ENCODE peak calls at places on chromosomes 1 and 21, in five cellular contexts. A, F, Y, T and K are unnamed samples.
A peak's percentile ranks its signal among the peaks of the same experiment; 100 is the strongest.

GRCh38 chr1:101207891-101208290 is 28.9 kb upstream of the S1PR1 start:
- DNase-seq in A (no peak), F (peak; percentile 25), Y (no peak), T (no peak), K (no peak)

GRCh38 chr1:205312866-205313680 is 8.5 kb downstream of the NUAK2 start:
- DNase-seq in A (no peak), F (no peak), Y (no peak), T (no peak), K (no peak)

GRCh38 chr1:174884001-174884400 is 115.7 kb upstream of the CACYBP start:
- DNase-seq in A (no peak), F (no peak), Y (no peak), T (no peak), K (no peak)

GRCh38 chr1:232868793-232869491 is 63.7 kb downstream of the MAP10 start:
- DNase-seq in A (no peak), F (peak; percentile 88), Y (no peak), T (peak; percentile 69), K (no peak)

GRCh38 chr21:45504021-45504515 is 38.2 kb downstream of the SLC19A1 start:
- DNase-seq in A (no peak), F (no peak), Y (no peak), T (no peak), K (no peak)

GRCh38 chr1:102897537-102897936 is 210.8 kb downstream of the COL11A1 start:
- DNase-seq in A (no peak), F (peak; percentile 47), Y (no peak), T (no peak), K (no peak)

GRCh38 chr1:8373547-8374270 is 55.8 kb downstream of the SLC45A1 start:
- DNase-seq in A (no peak), F (peak; percentile 56), Y (no peak), T (peak; percentile 69), K (no peak)

GRCh38 chr1:115865704-115866380 is 24.9 kb upstream of the NHLH2 start:
- DNase-seq in A (no peak), F (no peak), Y (no peak), T (no peak), K (no peak)

GRCh38 chr1:168989985-168990384 is 116.5 kb upstream of the ATP1B1 start:
- DNase-seq in A (no peak), F (no peak), Y (no peak), T (no peak), K (no peak)

GRCh38 chr1:150187560-150187931 is 37.8 kb downstream of the PLEKHO1 start:
- DNase-seq in A (no peak), F (no peak), Y (no peak), T (no peak), K (no peak)
- TF ChIP-seq CTCF in A (peak; percentile 33), F (no peak), Y (no peak), T (no peak), K (no peak)

DNA sequence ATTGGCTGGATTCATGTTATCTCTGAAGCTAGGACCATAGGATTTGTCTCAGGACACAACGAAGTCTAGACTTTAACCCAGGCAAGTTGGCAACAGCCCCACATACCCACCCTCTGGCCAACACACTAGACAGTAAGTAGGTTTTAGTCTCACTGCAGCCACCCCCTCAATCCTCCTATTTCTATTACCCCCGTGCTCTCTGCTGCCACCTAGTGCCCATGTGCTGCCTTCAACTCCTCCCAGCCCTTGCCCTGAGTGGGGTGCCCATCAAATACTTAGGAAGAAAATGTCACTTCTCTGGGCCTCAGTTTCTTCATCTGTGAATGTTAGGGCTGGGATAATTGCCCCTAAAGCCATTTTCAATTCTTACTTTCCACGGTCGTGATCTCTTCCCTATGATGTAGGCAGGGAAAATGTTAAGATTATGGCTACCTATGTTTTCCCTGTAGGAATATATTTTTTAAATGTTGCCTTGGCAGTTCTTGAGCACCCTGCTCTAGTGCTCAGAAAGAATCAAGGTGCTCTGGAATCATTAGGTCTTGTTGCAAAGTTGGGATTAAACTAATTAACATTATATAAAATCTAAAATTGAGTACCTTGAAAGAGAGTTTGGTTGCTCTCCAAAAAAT is 213.0 kb downstream of the LMX1A start:
- DNase-seq in A (no peak), F (peak; percentile 24), Y (no peak), T (no peak), K (peak; percentile 16)
- TF ChIP-seq CTCF in A (peak; percentile 57), F (peak; percentile 94), Y (peak; percentile 52), T (peak; percentile 53), K (peak; percentile 63)

GRCh38 chr1:166164646-166164994 is 2.2 kb downstream of the FAM78B start:
- DNase-seq in A (no peak), F (no peak), Y (no peak), T (no peak), K (no peak)
- TF ChIP-seq CTCF in A (no peak), F (no peak), Y (no peak), T (no peak), K (no peak)

DNA sequence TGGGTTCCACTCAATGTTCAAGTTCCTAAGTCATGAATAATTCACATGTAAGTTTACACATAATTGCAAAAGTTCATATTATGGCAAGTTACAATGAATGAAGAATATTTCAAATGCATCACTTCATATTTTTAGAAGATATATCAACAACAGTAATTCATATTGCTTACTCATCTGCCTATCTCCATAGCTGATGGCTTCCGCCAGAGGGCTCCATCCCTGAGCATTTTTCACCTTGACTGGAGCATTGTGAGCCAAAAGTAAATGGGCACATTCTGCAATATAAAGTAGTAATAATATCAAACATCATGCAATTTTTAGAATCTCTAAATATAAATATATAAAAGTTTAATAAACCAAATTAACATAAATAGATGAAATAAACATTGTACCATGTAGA is 29.8 kb downstream of the ANKRD13C start:
- DNase-seq in A (no peak), F (no peak), Y (no peak), T (no peak), K (no peak)
- TF ChIP-seq CTCF in A (no peak), F (no peak), Y (no peak), T (no peak), K (no peak)

DNA sequence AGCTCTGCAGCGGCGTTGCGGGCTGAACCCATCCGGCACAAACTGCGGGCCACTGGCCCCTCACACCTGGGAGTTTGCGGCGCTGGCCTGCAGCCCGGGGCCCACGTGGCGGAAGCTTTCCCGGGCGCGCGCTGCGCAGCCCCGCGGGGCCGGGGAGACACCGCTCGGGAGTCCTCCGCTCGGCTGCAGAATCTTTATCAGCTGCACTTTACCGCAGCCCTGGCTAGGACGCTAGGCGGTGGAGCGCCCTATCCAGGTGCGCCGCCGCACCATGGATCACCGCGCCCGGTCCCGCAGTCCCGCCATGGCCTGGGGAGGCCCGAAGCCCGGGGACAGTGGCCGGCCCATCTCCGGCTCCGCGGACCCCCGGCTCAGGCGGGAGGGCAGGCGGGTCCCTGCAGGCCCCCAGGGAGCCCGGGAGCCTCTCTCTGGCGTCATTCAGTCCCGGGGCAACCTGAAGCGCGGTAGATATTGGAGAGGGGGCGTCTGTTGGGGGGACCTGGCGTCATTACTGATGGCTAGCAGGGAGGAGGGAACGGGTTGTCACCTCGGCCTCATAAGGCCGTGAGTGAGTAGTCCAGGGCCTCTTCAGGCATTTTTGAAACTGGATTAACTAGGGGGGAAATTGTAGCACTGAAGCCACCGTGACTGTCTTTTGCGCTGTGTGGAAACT is 5.7 kb upstream of the OLIG2 start:
- DNase-seq in A (peak; percentile 31), F (no peak), Y (no peak), T (no peak), K (peak; percentile 35)
- TF ChIP-seq CTCF in A (no peak), F (no peak), Y (no peak), T (no peak), K (no peak)

GRCh38 chr1:226109829-226110248 is 47.3 kb downstream of the H3-3A start:
- DNase-seq in A (peak; percentile 87), F (peak; percentile 64), Y (peak; percentile 95), T (no peak), K (peak; percentile 97)
- TF ChIP-seq CTCF in A (no peak), F (no peak), Y (no peak), T (no peak), K (peak; percentile 7)

GRCh38 chr1:19644761-19645543 is 841 bp downstream of the NBL1 start:
- DNase-seq in A (no peak), F (no peak), Y (no peak), T (no peak), K (peak; percentile 82)

GRCh38 chr1:19643602-19644419 is at the start of gene NBL1:
- DNase-seq in A (no peak), F (peak; percentile 26), Y (no peak), T (no peak), K (peak; percentile 89)

GRCh38 chr1:19644422-19644760 is 280 bp downstream of the NBL1 start:
- DNase-seq in A (no peak), F (no peak), Y (no peak), T (no peak), K (peak; percentile 75)

GRCh38 chr1:19640363-19641316 is 3.5 kb upstream of the NBL1 start:
- DNase-seq in A (no peak), F (peak; percentile 85), Y (no peak), T (no peak), K (no peak)

DNA sequence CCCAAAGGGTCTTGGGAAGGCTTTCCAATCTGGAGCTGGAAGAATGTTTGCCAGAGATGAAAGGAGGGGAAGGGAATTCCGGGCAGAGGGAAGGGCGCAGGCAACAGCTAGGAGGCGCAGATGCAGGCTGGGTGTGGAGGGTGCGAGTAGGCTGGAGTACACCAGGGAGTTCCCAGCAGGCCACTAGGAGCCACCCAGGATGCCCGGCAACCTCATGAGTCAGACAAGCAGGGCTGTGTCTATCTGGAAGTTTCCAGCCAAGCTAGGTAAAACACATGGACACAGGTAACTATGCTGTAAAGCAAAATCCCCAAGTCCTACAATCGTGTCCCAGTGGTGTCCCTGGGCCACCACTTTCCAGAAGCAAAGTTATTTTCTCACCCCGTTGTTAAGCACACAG is 998 bp upstream of the NBL1 start:
- DNase-seq in A (no peak), F (peak; percentile 83), Y (peak; percentile 66), T (no peak), K (no peak)
- TF ChIP-seq CTCF in A (no peak), F (peak; percentile 47), Y (no peak), T (no peak), K (no peak)

DNA sequence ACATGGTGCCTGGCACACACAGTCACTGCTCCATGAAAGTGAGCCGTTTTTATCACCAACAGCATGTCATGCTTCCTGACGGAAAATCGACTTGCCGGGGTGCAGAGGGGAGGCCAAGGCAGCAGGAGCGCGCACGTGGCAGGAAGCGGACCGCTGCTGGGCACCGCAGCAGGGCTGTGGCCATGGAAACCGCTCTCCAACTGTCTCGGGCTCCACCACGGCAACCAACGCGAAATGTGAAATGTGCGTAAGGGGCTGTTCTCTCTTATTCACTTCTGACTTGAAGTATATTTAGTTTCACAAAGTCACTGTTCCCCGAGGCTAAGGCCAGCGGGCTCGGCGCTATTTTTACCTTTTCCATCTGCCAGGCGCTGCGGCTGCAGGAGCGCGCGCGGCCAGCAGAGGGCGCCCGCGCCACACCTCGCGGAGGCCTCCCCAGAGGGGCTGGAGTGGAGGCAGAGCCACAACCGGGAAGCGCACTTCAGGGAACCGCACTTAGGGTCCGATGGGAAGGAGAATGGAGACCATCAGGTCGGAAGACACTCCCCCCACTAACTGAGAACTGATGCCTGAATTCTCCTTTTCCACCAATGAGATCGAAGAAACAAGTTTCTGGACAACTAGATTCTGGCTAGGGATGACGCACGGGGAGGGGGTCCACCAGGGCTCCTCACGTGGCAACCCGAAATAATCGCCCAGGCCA is 19.7 kb downstream of the RCC2 start:
- DNase-seq in A (peak; percentile 60), F (peak; percentile 21), Y (peak; percentile 82), T (no peak), K (peak; percentile 82)
- TF ChIP-seq CTCF in A (peak; percentile 99), F (peak; percentile 95), Y (peak; percentile 99), T (peak; percentile 99), K (peak; percentile 99)